ENCODE peak calls at places on chromosomes 5 and 9, in four cellular contexts. W is GM12865; U is left ventricle myocardium superior; A is naive thymus-derived CD8-positive, alpha-beta T cell. L is an unnamed sample.

GRCh38 chr9:22211588-22212360 is 202.7 kb upstream of the CDKN2B start:
- DNase-seq in A (no peak), W (no peak), U (no peak), L (peak)

GRCh38 chr5:55188656-55189380 is 15.8 kb upstream of the CDC20B start:
- DNase-seq in A (no peak), U (no peak), W (no peak), L (no peak)

GRCh38 chr5:118888556-118888955 is 99.8 kb downstream of the DTWD2 start:
- DNase-seq in A (no peak), U (no peak), W (no peak), L (no peak)

GRCh38 chr9:89799766-89800165 is 195.0 kb downstream of the GADD45G start:
- DNase-seq in U (no peak), W (no peak), A (no peak), L (no peak)

GRCh38 chr9:71783120-71783523 is 14.8 kb upstream of the CEMIP2 start:
- DNase-seq in U (peak), W (peak), A (peak), L (no peak)

GRCh38 chr9:6938447-6938846 is 180.7 kb downstream of the KDM4C start:
- DNase-seq in W (no peak), A (no peak), U (no peak), L (peak)

GRCh38 chr5:109374625-109375024 is 35.1 kb downstream of the PJA2 start:
- DNase-seq in W (no peak), U (no peak), A (no peak), L (no peak)

GRCh38 chr5:58240286-58240685 is 219.6 kb downstream of the PLK2 start:
- DNase-seq in W (no peak), U (no peak), A (no peak), L (no peak)

GRCh38 chr9:120917989-120918630 is 8.5 kb downstream of the TRAF1 start:
- DNase-seq in W (no peak), U (no peak), A (no peak), L (no peak)

L was measured in AG04449.